ENCODE peak calls at places on chromosomes 12 and 14, in five cellular contexts. One of them, this sample, is unnamed.

GRCh38 chr12:72072613-72073212 is 134.1 kb downstream of the TPH2 start:
- DNase-seq in transverse colon: no peak
- DNase-seq in upper lobe of left lung: no peak
- DNase-seq in prostate gland: no peak
- DNase-seq in breast epithelium: no peak
- DNase-seq in this sample: no peak

GRCh38 chr14:29569194-29569593 is 358.5 kb downstream of the PRKD1 start:
- DNase-seq in transverse colon: no peak
- DNase-seq in upper lobe of left lung: no peak
- DNase-seq in prostate gland: no peak
- DNase-seq in breast epithelium: no peak
- DNase-seq in this sample: no peak

GRCh38 chr12:100553851-100554404 is 19.6 kb upstream of the GAS2L3 start:
- DNase-seq in transverse colon: no peak
- DNase-seq in upper lobe of left lung: no peak
- DNase-seq in prostate gland: no peak
- DNase-seq in breast epithelium: no peak
- DNase-seq in this sample: no peak

GRCh38 chr14:51398898-51399297 is 158.9 kb downstream of the TMX1 start:
- DNase-seq in transverse colon: no peak
- DNase-seq in upper lobe of left lung: no peak
- DNase-seq in prostate gland: no peak
- DNase-seq in breast epithelium: no peak
- DNase-seq in this sample: no peak

GRCh38 chr12:24494401-24494800 is 454.5 kb downstream of the BCAT1 start:
- DNase-seq in transverse colon: no peak
- DNase-seq in upper lobe of left lung: no peak
- DNase-seq in prostate gland: no peak
- DNase-seq in breast epithelium: no peak
- DNase-seq in this sample: no peak

GRCh38 chr12:130137141-130138018 is 24.9 kb upstream of the FZD10 start:
- DNase-seq in transverse colon: no peak
- DNase-seq in upper lobe of left lung: no peak
- DNase-seq in prostate gland: peak; percentile 32
- DNase-seq in breast epithelium: no peak
- DNase-seq in this sample: no peak

GRCh38 chr14:100083706-100084105 is 18.5 kb downstream of the EVL start:
- DNase-seq in transverse colon: no peak
- DNase-seq in upper lobe of left lung: no peak
- DNase-seq in prostate gland: no peak
- DNase-seq in breast epithelium: no peak
- DNase-seq in this sample: no peak

GRCh38 chr12:57735952-57736742 is 2.4 kb downstream of the AGAP2 start:
- DNase-seq in transverse colon: no peak
- DNase-seq in upper lobe of left lung: peak; percentile 85
- DNase-seq in prostate gland: no peak
- DNase-seq in breast epithelium: no peak
- DNase-seq in this sample: no peak

GRCh38 chr12:85877459-85877858 is 3.4 kb downstream of the NTS start:
- DNase-seq in transverse colon: no peak
- DNase-seq in upper lobe of left lung: no peak
- DNase-seq in prostate gland: no peak
- DNase-seq in breast epithelium: no peak
- DNase-seq in this sample: no peak

GRCh38 chr12:122022393-122023338 is 982 bp downstream of the BCL7A start:
- DNase-seq in transverse colon: no peak
- DNase-seq in upper lobe of left lung: peak; percentile 90
- DNase-seq in prostate gland: no peak
- DNase-seq in breast epithelium: no peak
- DNase-seq in this sample: no peak

GRCh38 chr14:96252323-96253052 is 3.5 kb upstream of the BDKRB1 start:
- DNase-seq in transverse colon: no peak
- DNase-seq in upper lobe of left lung: peak; percentile 38
- DNase-seq in prostate gland: no peak
- DNase-seq in breast epithelium: no peak
- DNase-seq in this sample: no peak

GRCh38 chr12:113440947-113441782 is 19.0 kb downstream of the SDSL start:
- DNase-seq in transverse colon: no peak
- DNase-seq in upper lobe of left lung: no peak
- DNase-seq in prostate gland: no peak
- DNase-seq in breast epithelium: no peak
- DNase-seq in this sample: no peak

GRCh38 chr14:101708853-101709532 is 52.5 kb upstream of the PPP2R5C start:
- DNase-seq in transverse colon: no peak
- DNase-seq in upper lobe of left lung: peak; percentile 46
- DNase-seq in prostate gland: no peak
- DNase-seq in breast epithelium: peak; percentile 12
- DNase-seq in this sample: no peak

GRCh38 chr14:102209224-102209966 is 69.7 kb downstream of the WDR20 start:
- DNase-seq in transverse colon: no peak
- DNase-seq in upper lobe of left lung: no peak
- DNase-seq in prostate gland: no peak
- DNase-seq in breast epithelium: no peak
- DNase-seq in this sample: peak; percentile 60

GRCh38 chr14:37763266-37763665 is 167.8 kb downstream of the TTC6 start:
- DNase-seq in transverse colon: no peak
- DNase-seq in upper lobe of left lung: no peak
- DNase-seq in prostate gland: no peak
- DNase-seq in breast epithelium: no peak
- DNase-seq in this sample: no peak

GRCh38 chr14:100531591-100532121 is 55.6 kb downstream of the BEGAIN start:
- DNase-seq in transverse colon: no peak
- DNase-seq in upper lobe of left lung: peak; percentile 47
- DNase-seq in prostate gland: no peak
- DNase-seq in breast epithelium: peak; percentile 18
- DNase-seq in this sample: peak; percentile 57

GRCh38 chr12:57893460-57894353 is 47.2 kb upstream of the CTDSP2 start:
- DNase-seq in transverse colon: peak; percentile 90
- DNase-seq in upper lobe of left lung: peak; percentile 92
- DNase-seq in prostate gland: peak; percentile 80
- DNase-seq in breast epithelium: peak; percentile 93
- DNase-seq in this sample: peak; percentile 100

GRCh38 chr14:67269338-67270060 is 28.3 kb downstream of the PALS1 start:
- DNase-seq in transverse colon: no peak
- DNase-seq in upper lobe of left lung: no peak
- DNase-seq in prostate gland: no peak
- DNase-seq in breast epithelium: no peak
- DNase-seq in this sample: no peak

GRCh38 chr12:61891632-61892031 is 368.6 kb upstream of the USP15 start:
- DNase-seq in transverse colon: no peak
- DNase-seq in upper lobe of left lung: no peak
- DNase-seq in prostate gland: no peak
- DNase-seq in breast epithelium: no peak
- DNase-seq in this sample: no peak

GRCh38 chr12:70985850-70986249 is 65.3 kb upstream of the PTPRR start:
- DNase-seq in transverse colon: no peak
- DNase-seq in upper lobe of left lung: no peak
- DNase-seq in prostate gland: no peak
- DNase-seq in breast epithelium: no peak
- DNase-seq in this sample: no peak

GRCh38 chr14:74401504-74402241 is 24.3 kb downstream of the SYNDIG1L start:
- DNase-seq in transverse colon: peak; percentile 62
- DNase-seq in upper lobe of left lung: no peak
- DNase-seq in prostate gland: no peak
- DNase-seq in breast epithelium: peak; percentile 47
- DNase-seq in this sample: no peak

GRCh38 chr12:120529641-120530314 is 820 bp upstream of the COQ5 start:
- DNase-seq in transverse colon: peak; percentile 44
- DNase-seq in upper lobe of left lung: no peak
- DNase-seq in prostate gland: peak; percentile 52
- DNase-seq in breast epithelium: no peak
- DNase-seq in this sample: no peak

GRCh38 chr12:127742231-127742630 is 524.7 kb upstream of the TMEM132C start:
- DNase-seq in transverse colon: no peak
- DNase-seq in upper lobe of left lung: peak; percentile 10
- DNase-seq in prostate gland: no peak
- DNase-seq in breast epithelium: no peak
- DNase-seq in this sample: no peak

GRCh38 chr14:92651106-92651792 is 97.2 kb downstream of the LGMN start:
- DNase-seq in transverse colon: peak; percentile 57
- DNase-seq in upper lobe of left lung: peak; percentile 81
- DNase-seq in prostate gland: no peak
- DNase-seq in breast epithelium: no peak
- DNase-seq in this sample: no peak

GRCh38 chr12:69987453-69988102 is 162.6 kb downstream of the MYRFL start:
- DNase-seq in transverse colon: peak; percentile 64
- DNase-seq in upper lobe of left lung: no peak
- DNase-seq in prostate gland: peak; percentile 5
- DNase-seq in breast epithelium: no peak
- DNase-seq in this sample: no peak

GRCh38 chr14:64293976-64294671 is at the start of gene ESR2:
- DNase-seq in transverse colon: peak; percentile 37
- DNase-seq in upper lobe of left lung: peak; percentile 88
- DNase-seq in prostate gland: no peak
- DNase-seq in breast epithelium: no peak
- DNase-seq in this sample: no peak

GRCh38 chr14:99534333-99534732 is 53.1 kb downstream of the CCNK start:
- DNase-seq in transverse colon: no peak
- DNase-seq in upper lobe of left lung: no peak
- DNase-seq in prostate gland: no peak
- DNase-seq in breast epithelium: no peak
- DNase-seq in this sample: no peak

GRCh38 chr14:77590845-77591506 is 25.5 kb downstream of the SPTLC2 start:
- DNase-seq in transverse colon: no peak
- DNase-seq in upper lobe of left lung: no peak
- DNase-seq in prostate gland: peak; percentile 28
- DNase-seq in breast epithelium: no peak
- DNase-seq in this sample: no peak

GRCh38 chr12:50621435-50622304 is 116.9 kb downstream of the DIP2B start:
- DNase-seq in transverse colon: peak; percentile 40
- DNase-seq in upper lobe of left lung: no peak
- DNase-seq in prostate gland: peak; percentile 30
- DNase-seq in breast epithelium: no peak
- DNase-seq in this sample: no peak
- H3K4me3 ChIP-seq in transverse colon: no peak overlapping the region
- H3K4me3 ChIP-seq in upper lobe of left lung: no peak overlapping the region
- H3K4me3 ChIP-seq in prostate gland: no peak overlapping the region
- H3K4me3 ChIP-seq in breast epithelium: no peak overlapping the region
- H3K4me3 ChIP-seq in this sample: no peak overlapping the region

GRCh38 chr14:23562822-23563472 is 4.6 kb downstream of the AP1G2 start:
- DNase-seq in transverse colon: peak; percentile 41
- DNase-seq in upper lobe of left lung: no peak
- DNase-seq in prostate gland: no peak
- DNase-seq in breast epithelium: no peak
- DNase-seq in this sample: peak; percentile 74

GRCh38 chr14:23561873-23562821 is 5.4 kb downstream of the AP1G2 start:
- DNase-seq in transverse colon: no peak
- DNase-seq in upper lobe of left lung: no peak
- DNase-seq in prostate gland: no peak
- DNase-seq in breast epithelium: peak; percentile 73
- DNase-seq in this sample: peak; percentile 85

GRCh38 chr14:23564876-23565275 is 2.7 kb downstream of the AP1G2 start:
- DNase-seq in transverse colon: no peak
- DNase-seq in upper lobe of left lung: no peak
- DNase-seq in prostate gland: no peak
- DNase-seq in breast epithelium: no peak
- DNase-seq in this sample: peak; percentile 59

GRCh38 chr14:23564181-23564812 is 3.3 kb downstream of the AP1G2 start:
- DNase-seq in transverse colon: no peak
- DNase-seq in upper lobe of left lung: no peak
- DNase-seq in prostate gland: no peak
- DNase-seq in breast epithelium: no peak
- DNase-seq in this sample: peak; percentile 62

GRCh38 chr14:23563473-23564180 is 4.0 kb downstream of the AP1G2 start:
- DNase-seq in transverse colon: no peak
- DNase-seq in upper lobe of left lung: no peak
- DNase-seq in prostate gland: no peak
- DNase-seq in breast epithelium: no peak
- DNase-seq in this sample: peak; percentile 62
- TF ChIP-seq POLR2AphosphoS5 in transverse colon: no peak
- TF ChIP-seq POLR2AphosphoS5 in upper lobe of left lung: no peak
- TF ChIP-seq POLR2AphosphoS5 in prostate gland: no peak
- TF ChIP-seq POLR2AphosphoS5 in breast epithelium: no peak
- TF ChIP-seq POLR2AphosphoS5 in this sample: no peak

DNA sequence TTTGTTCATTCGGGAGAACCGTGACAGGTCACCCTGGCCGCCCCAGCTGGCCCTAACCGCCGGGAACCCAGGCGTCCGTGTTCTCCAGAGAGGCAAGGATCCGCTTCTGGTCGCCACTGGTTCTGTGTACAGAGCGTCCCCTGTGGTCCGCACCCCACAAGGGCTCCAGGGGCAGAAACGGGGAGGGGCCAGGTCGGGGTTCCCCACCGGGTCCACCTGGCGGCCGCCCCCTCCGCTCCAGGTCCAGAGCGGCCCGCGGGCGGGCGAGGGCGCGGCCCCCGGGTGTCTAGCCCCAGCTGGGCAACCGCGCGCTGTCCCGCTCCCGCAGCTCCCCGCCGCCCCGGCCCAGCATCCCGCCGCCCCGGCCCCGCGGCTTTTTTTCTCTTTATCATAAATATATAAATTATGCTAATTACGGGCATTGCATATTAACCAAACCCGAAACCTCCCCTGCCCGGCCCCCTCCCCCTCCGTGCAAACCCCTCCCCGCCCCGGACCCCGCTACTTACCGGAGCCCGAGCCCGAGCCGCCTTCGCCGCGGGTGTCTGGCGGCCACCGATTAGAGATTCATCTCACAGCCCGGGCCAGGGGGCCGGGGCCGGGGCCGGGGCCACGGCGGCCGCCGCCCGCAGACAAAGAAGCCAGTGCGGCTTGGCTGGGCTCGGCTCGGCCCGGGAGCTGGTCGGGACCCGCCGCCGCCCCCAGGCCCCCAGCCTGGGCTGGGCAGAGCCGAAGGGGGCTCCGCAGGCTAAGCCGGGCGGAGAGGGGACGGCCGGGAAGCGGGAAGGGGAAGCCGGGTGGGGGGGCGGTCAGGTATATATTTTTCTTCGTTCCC is 512 bp downstream of the POU6F1 start:
- DNase-seq in transverse colon: peak; percentile 72
- DNase-seq in upper lobe of left lung: peak; percentile 94
- DNase-seq in prostate gland: peak; percentile 48
- DNase-seq in breast epithelium: peak; percentile 55
- DNase-seq in this sample: peak; percentile 83
- H3K27ac ChIP-seq in transverse colon: peak overlapping the region; percentile 96
- H3K27ac ChIP-seq in upper lobe of left lung: peak overlapping the region; percentile 95
- H3K27ac ChIP-seq in prostate gland: peak overlapping the region; percentile 96
- H3K27ac ChIP-seq in breast epithelium: peak overlapping the region; percentile 99
- H3K27ac ChIP-seq in this sample: peak overlapping the region; percentile 98

DNA sequence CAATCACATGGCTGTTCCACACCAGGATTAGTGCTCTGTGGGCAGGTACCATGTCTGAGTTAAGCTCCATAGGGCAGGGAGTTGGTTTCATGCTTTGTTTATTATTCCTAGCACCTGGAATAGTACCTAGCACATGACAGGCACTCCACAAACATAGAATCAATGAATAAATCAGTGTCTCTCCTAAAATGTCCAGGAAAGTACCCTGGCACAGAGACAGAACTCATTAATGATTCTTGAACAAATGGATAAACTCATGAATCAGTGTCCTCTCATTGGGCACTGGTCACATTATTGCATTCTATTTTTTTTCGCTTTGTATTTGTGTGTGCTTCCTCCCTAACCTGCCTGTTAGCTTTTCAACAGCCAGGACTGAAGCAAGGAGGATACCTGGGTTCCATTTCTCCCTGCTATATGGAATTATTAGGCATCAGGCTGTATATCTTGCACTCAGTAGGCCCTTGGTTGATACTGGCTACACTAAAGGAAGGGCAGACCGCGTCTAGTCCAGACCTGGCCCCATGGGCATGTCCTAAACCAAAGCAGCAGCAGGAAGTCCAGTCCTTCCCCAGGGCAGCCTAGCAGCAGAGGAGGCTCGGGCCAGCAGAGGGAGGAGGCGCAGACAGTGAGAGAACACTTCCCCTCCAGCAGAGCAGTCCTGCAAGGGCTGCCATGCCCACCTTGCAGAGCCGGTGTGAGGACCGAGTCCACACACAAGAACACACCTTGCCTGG is 18.4 kb downstream of the HDAC7 start:
- DNase-seq in transverse colon: no peak
- DNase-seq in upper lobe of left lung: no peak
- DNase-seq in prostate gland: peak; percentile 27
- DNase-seq in breast epithelium: no peak
- DNase-seq in this sample: no peak
- H3K4me3 ChIP-seq in transverse colon: no peak overlapping the region
- H3K4me3 ChIP-seq in upper lobe of left lung: no peak overlapping the region
- H3K4me3 ChIP-seq in prostate gland: no peak overlapping the region
- H3K4me3 ChIP-seq in breast epithelium: no peak overlapping the region
- H3K4me3 ChIP-seq in this sample: no peak overlapping the region